ENCODE peak calls at places on chromosome 12, in nine cellular contexts. P, D, T, K, Z, Y, L, O and S are unnamed samples.

GRCh38 chr12:6535960-6536847 is 1.9 kb downstream of the GAPDH start:
- DNase-seq in P (no peak), D (peak), T (no peak), K (peak), Z (no peak), Y (no peak), L (no peak), O (no peak), S (no peak)

GRCh38 chr12:1533602-1534304 is 60.6 kb downstream of the FBXL14 start:
- DNase-seq in P (no peak), D (no peak), T (no peak), K (peak), Z (no peak), Y (no peak), L (no peak), O (no peak), S (no peak)

GRCh38 chr12:122079038-122079531 is 529 bp downstream of the MLXIP start:
- DNase-seq in P (no peak), D (peak), T (no peak), K (peak), Z (peak), Y (peak), L (peak), O (peak), S (peak)

GRCh38 chr12:124599074-124599999 is 31.9 kb upstream of the NCOR2 start:
- DNase-seq in P (peak), D (no peak), T (no peak), K (peak), Z (no peak), Y (no peak), L (no peak), O (no peak), S (no peak)

GRCh38 chr12:26317942-26318565 is 122.7 kb downstream of the SSPN start:
- DNase-seq in P (peak), D (no peak), T (no peak), K (peak), Z (no peak), Y (no peak), L (no peak), O (no peak), S (no peak)

GRCh38 chr12:123024819-123025391 is 44.4 kb downstream of the ARL6IP4 start:
- DNase-seq in P (peak), D (no peak), T (no peak), K (peak), Z (no peak), Y (no peak), L (no peak), O (no peak), S (no peak)

GRCh38 chr12:116539905-116540482 is 19.2 kb upstream of the MAP1LC3B2 start:
- DNase-seq in P (peak), D (peak), T (no peak), K (peak), Z (peak), Y (no peak), L (peak), O (no peak), S (peak)

GRCh38 chr12:54337280-54337842 is 12.4 kb downstream of the COPZ1 start:
- DNase-seq in P (peak), D (no peak), T (no peak), K (peak), Z (no peak), Y (no peak), L (no peak), O (no peak), S (no peak)

GRCh38 chr12:116635487-116635886 is 76.3 kb downstream of the MAP1LC3B2 start:
- DNase-seq in P (no peak), D (no peak), T (no peak), K (no peak), Z (no peak), Y (no peak), L (no peak), O (no peak), S (no peak)

GRCh38 chr12:67434653-67435375 is 165.7 kb downstream of the CAND1 start:
- DNase-seq in P (peak), D (no peak), T (peak), K (peak), Z (no peak), Y (peak), L (no peak), O (no peak), S (no peak)

GRCh38 chr12:15563683-15564082 is 225.5 kb downstream of the EPS8 start:
- DNase-seq in P (peak), D (no peak), T (peak), K (peak), Z (no peak), Y (no peak), L (no peak), O (no peak), S (no peak)

GRCh38 chr12:87216436-87216835 is 812.8 kb downstream of the C12orf50 start:
- DNase-seq in P (peak), D (no peak), T (peak), K (peak), Z (no peak), Y (no peak), L (no peak), O (no peak), S (no peak)

GRCh38 chr12:80846930-80847329 is 90.8 kb downstream of the LIN7A start:
- DNase-seq in P (no peak), D (peak), T (no peak), K (no peak), Z (no peak), Y (no peak), L (no peak), O (no peak), S (no peak)

GRCh38 chr12:13100882-13101769 is 2.3 kb downstream of the GSG1 start:
- DNase-seq in P (peak), D (peak), T (peak), K (peak), Z (peak), Y (peak), L (peak), O (peak), S (peak)

GRCh38 chr12:119178544-119179334 is at the start of gene HSPB8:
- DNase-seq in P (peak), D (peak), T (peak), K (peak), Z (peak), Y (peak), L (peak), O (peak), S (peak)

GRCh38 chr12:32519047-32519446 is 119.7 kb downstream of the FGD4 start:
- DNase-seq in P (no peak), D (no peak), T (no peak), K (no peak), Z (no peak), Y (no peak), L (no peak), O (no peak), S (no peak)

GRCh38 chr12:109153711-109154434 is 37.5 kb downstream of the ACACB start:
- DNase-seq in P (no peak), D (peak), T (no peak), K (no peak), Z (peak), Y (no peak), L (peak), O (no peak), S (no peak)

GRCh38 chr12:56258820-56259183 is 618 bp upstream of the ANKRD52 start:
- DNase-seq in P (no peak), D (no peak), T (no peak), K (no peak), Z (no peak), Y (no peak), L (no peak), O (no peak), S (no peak)

GRCh38 chr12:126837697-126838096 is 1429.3 kb upstream of the TMEM132C start:
- DNase-seq in P (no peak), D (no peak), T (no peak), K (no peak), Z (no peak), Y (no peak), L (no peak), O (no peak), S (no peak)

GRCh38 chr12:103771466-103771865 is 69.6 kb downstream of the NT5DC3 start:
- DNase-seq in P (peak), D (peak), T (peak), K (peak), Z (peak), Y (peak), L (peak), O (peak), S (peak)

GRCh38 chr12:19710811-19711793 is 271.8 kb downstream of the AEBP2 start:
- DNase-seq in P (peak), D (peak), T (peak), K (no peak), Z (no peak), Y (peak), L (no peak), O (no peak), S (no peak)

GRCh38 chr12:109697270-109697553 is 16.4 kb upstream of the FAM222A start:
- DNase-seq in P (no peak), D (no peak), T (no peak), K (no peak), Z (no peak), Y (no peak), L (no peak), O (no peak), S (no peak)

GRCh38 chr12:28814246-28814645 is 334.8 kb upstream of the FAR2 start:
- DNase-seq in P (no peak), D (no peak), T (no peak), K (no peak), Z (no peak), Y (no peak), L (no peak), O (no peak), S (no peak)

GRCh38 chr12:6029401-6029800 is 84.3 kb upstream of the ANO2 start:
- DNase-seq in P (no peak), D (no peak), T (no peak), K (no peak), Z (no peak), Y (no peak), L (no peak), O (no peak), S (no peak)

GRCh38 chr12:49565119-49565955 is 2.6 kb downstream of the MCRS1 start:
- DNase-seq in P (no peak), D (no peak), T (no peak), K (no peak), Z (no peak), Y (no peak), L (no peak), O (no peak), S (no peak)
- H3K27ac ChIP-seq in P (no peak), D (no peak), T (no peak), K (no peak), Z (no peak), Y (no peak), L (no peak), O (peak), S (no peak)

DNA sequence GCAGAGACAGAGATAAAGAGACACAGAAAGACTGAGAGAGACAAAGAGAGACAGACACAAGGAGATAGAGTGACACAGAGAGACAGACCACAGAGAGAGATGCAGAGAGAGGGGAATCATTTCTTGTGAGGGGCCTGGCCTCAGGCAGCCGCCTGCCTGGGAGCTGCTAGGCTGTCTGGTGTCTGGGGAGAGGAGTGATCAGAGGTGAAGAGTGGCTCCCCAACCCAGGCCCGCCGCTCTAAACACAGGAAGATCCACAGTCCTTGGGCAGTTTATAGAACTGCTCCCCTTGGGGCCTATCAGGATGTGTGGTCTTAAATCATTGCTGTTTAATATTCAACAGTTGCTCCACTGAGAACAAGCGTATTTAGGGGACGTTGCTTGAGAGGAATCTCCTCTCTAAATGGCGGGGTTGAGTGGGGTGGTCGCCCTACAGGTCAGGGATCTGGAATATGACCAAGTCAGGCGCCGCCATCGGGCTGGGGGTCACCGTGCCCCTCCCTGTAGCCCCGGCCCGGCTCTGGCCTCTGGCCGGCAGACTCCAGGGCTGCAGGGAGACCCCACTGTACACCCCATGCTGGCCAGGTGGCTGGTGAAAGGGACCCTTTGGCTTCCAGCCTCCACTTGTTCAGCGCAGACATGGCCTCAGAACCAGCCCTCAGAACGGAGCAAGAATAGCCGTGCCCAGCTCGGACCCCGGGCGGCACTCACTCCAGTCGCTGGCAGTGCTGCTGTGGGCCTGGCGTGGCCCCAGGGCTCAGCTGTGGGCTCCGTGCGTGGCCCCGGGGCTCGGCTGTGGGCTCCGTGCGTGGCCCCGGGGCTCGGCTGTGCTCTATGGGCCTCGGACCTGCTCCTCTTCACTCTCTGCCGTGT is 89.4 kb downstream of the GALNT9 start:
- DNase-seq in P (no peak), D (no peak), T (no peak), K (no peak), Z (no peak), Y (no peak), L (no peak), O (no peak), S (no peak)
- H3K4me3 ChIP-seq in P (no peak), D (no peak), T (no peak), K (no peak), Z (no peak), Y (no peak), L (no peak), O (no peak), S (no peak)

GRCh38 chr12:94285954-94286579 is 137.7 kb downstream of the PLXNC1 start:
- DNase-seq in P (no peak), D (no peak), T (no peak), K (no peak), Z (no peak), Y (no peak), L (no peak), O (no peak), S (no peak)
- H3K27ac ChIP-seq in P (no peak), D (no peak), T (no peak), K (no peak), Z (no peak), Y (no peak), L (peak), O (no peak), S (no peak)

GRCh38 chr12:112792743-112793142 is 1.2 kb downstream of the RPH3A start:
- DNase-seq in P (no peak), D (no peak), T (no peak), K (no peak), Z (no peak), Y (no peak), L (peak), O (no peak), S (no peak)
- H3K4me3 ChIP-seq in P (no peak), D (no peak), T (no peak), K (no peak), Z (no peak), Y (no peak), L (peak), O (no peak), S (no peak)

DNA sequence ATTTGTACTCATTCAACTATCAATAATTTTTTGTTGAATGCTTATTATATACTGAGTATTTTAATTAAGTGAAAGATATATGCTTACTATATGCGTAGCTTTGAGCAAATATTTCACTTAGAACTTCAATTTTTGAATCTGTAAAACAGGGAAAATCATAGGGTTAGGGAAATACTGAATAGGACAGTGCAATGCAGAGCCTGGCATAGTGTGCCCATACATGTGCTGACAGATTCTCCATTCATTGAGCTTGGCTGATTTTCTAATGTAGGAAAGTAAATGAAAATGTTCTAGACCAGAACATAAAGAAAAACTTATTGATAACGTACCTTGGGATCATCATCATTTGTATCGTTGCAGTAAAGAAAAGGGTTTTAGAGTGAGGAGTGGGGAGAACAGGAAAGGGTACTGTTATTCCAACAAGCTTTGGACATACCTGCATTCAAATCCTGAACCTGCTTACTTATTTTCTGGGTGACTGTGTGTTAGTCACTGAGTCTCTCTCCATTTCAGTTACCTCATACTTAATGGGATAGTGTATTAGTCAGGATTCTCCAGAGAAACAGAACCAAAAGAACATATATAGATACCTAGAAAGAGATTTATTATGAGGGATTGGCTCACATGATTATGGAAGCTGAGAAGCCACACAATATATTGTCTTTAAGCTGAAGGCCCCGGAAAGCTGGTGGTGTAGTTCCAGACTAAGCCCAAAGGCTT is 436.4 kb downstream of the ADAMTS20 start:
- DNase-seq in P (no peak), D (no peak), T (no peak), K (peak), Z (no peak), Y (no peak), L (no peak), O (no peak), S (no peak)
- H3K27ac ChIP-seq in P (no peak), D (no peak), T (no peak), K (no peak), Z (no peak), Y (no peak), L (no peak), O (no peak), S (no peak)

GRCh38 chr12:106297075-106297474 is 5.5 kb upstream of the TCP11L2 start:
- DNase-seq in P (no peak), D (no peak), T (no peak), K (no peak), Z (no peak), Y (no peak), L (no peak), O (no peak), S (no peak)

GRCh38 chr12:106297681-106298080 is 4.9 kb upstream of the TCP11L2 start:
- DNase-seq in P (no peak), D (peak), T (no peak), K (no peak), Z (no peak), Y (no peak), L (no peak), O (no peak), S (no peak)

GRCh38 chr12:106301241-106301610 is 1.3 kb upstream of the TCP11L2 start:
- DNase-seq in P (no peak), D (no peak), T (no peak), K (peak), Z (no peak), Y (no peak), L (no peak), O (no peak), S (no peak)

GRCh38 chr12:106300761-106301160 is 1.8 kb upstream of the TCP11L2 start:
- DNase-seq in P (no peak), D (no peak), T (no peak), K (peak), Z (no peak), Y (no peak), L (no peak), O (no peak), S (no peak)

GRCh38 chr12:106299193-106299794 is 3.2 kb upstream of the TCP11L2 start:
- DNase-seq in P (peak), D (no peak), T (peak), K (peak), Z (no peak), Y (no peak), L (no peak), O (no peak), S (no peak)
- H3K4me3 ChIP-seq in P (no peak), D (no peak), T (no peak), K (no peak), Z (no peak), Y (no peak), L (no peak), O (no peak), S (no peak)

GRCh38 chr12:88420460-88420859 is 159.8 kb downstream of the KITLG start:
- DNase-seq in P (peak), D (no peak), T (no peak), K (peak), Z (no peak), Y (peak), L (no peak), O (no peak), S (no peak)
- H3K27ac ChIP-seq in P (peak), D (no peak), T (no peak), K (peak), Z (no peak), Y (no peak), L (peak), O (no peak), S (no peak)

GRCh38 chr12:76274699-76275098 is 73.5 kb downstream of the BBS10 start:
- DNase-seq in P (no peak), D (no peak), T (no peak), K (peak), Z (no peak), Y (no peak), L (no peak), O (no peak), S (no peak)

GRCh38 chr12:76272292-76272691 is 75.9 kb downstream of the BBS10 start:
- DNase-seq in P (no peak), D (no peak), T (no peak), K (no peak), Z (no peak), Y (no peak), L (no peak), O (no peak), S (no peak)

GRCh38 chr12:76276499-76277151 is 71.6 kb downstream of the BBS10 start:
- DNase-seq in P (peak), D (no peak), T (no peak), K (no peak), Z (no peak), Y (no peak), L (no peak), O (no peak), S (peak)

GRCh38 chr12:76275511-76276093 is 72.6 kb downstream of the BBS10 start:
- DNase-seq in P (no peak), D (no peak), T (no peak), K (no peak), Z (no peak), Y (no peak), L (no peak), O (no peak), S (no peak)

DNA sequence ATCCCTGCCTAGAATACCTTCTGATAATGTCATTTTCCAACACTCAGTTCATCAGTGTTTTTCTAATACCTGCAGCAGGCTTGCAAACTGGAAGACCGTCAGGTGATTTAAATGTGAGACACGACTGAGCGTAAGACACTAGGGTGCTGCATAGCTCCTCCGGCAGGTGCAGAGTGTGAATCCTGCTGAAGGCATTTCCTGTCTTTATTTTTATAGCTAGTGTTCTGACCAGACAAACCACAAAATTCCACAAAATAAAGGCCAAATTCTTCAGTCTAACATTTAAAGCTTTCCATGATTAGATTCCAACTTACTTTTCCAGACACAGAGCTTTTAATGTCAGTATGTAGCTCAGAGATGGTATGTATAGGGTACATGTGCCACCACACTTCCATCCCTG is 70.7 kb downstream of the BBS10 start:
- DNase-seq in P (peak), D (no peak), T (no peak), K (peak), Z (no peak), Y (no peak), L (no peak), O (no peak), S (peak)
- H3K4me3 ChIP-seq in P (no peak), D (no peak), T (no peak), K (no peak), Z (no peak), Y (no peak), L (no peak), O (no peak), S (no peak)

GRCh38 chr12:93578221-93578620 is 5.7 kb downstream of the SOCS2 start:
- DNase-seq in P (no peak), D (no peak), T (no peak), K (no peak), Z (no peak), Y (no peak), L (no peak), O (no peak), S (no peak)
- H3K27ac ChIP-seq in P (peak), D (no peak), T (no peak), K (no peak), Z (no peak), Y (no peak), L (no peak), O (no peak), S (no peak)

DNA sequence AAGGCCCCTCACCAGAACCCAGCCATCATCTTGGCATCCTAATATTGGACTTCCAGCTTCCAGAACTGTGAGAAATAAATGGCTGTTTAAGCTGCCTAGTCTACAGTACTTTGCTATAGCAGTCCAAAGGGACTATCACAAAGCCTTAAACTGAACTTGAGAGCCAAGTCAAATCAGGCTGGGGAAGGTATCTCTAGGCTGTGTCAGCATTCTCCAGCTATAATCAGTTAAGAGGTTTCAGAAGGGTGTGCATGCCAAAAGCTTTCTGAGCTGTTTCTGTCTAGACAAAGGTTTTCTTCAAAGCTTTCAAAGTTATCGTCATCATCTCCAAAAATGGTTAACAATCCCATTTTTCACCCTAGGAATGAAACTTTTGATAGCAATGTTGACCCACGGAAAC is 7.6 kb downstream of the ASCL4 start:
- DNase-seq in P (no peak), D (no peak), T (no peak), K (no peak), Z (no peak), Y (no peak), L (no peak), O (no peak), S (no peak)
- H3K4me3 ChIP-seq in P (no peak), D (no peak), T (no peak), K (no peak), Z (no peak), Y (no peak), L (no peak), O (no peak), S (no peak)